ENCODE peak calls at places on chromosomes 1 and 21, in four cellular contexts. J is A549, I is OCI-LY7, X is PC-3. S is an unnamed sample.

GRCh38 chr1:192061556-192061955 is 96.7 kb upstream of the RGS18 start:
- DNase-seq in J (no peak), X (no peak), I (no peak), S (no peak)

GRCh38 chr1:21001042-21001441 is 175.7 kb downstream of the EIF4G3 start:
- DNase-seq in I (no peak), J (no peak), X (no peak), S (no peak)

GRCh38 chr1:18144921-18145699 is 37.5 kb downstream of the IGSF21 start:
- DNase-seq in X (no peak), I (no peak), J (no peak), S (no peak)

GRCh38 chr1:182299728-182300581 is 91.6 kb downstream of the GLUL start:
- DNase-seq in X (no peak), I (no peak), J (no peak), S (peak)

GRCh38 chr1:202127836-202128622 is 5.3 kb downstream of the GPR37L1 start:
- DNase-seq in J (no peak), X (no peak), I (no peak), S (no peak)

GRCh38 chr1:204222006-204222872 is 8.5 kb upstream of the GOLT1A start:
- DNase-seq in I (no peak), J (no peak), X (no peak), S (no peak)

GRCh38 chr1:63777965-63778880 is 4.4 kb downstream of the ROR1 start:
- DNase-seq in X (no peak), J (no peak), I (no peak), S (no peak)

GRCh38 chr1:164830628-164831027 is 271.6 kb downstream of the PBX1 start:
- DNase-seq in J (no peak), X (no peak), I (no peak), S (no peak)

GRCh38 chr1:207603777-207604176 is 41.2 kb upstream of the CR1L start:
- DNase-seq in X (peak), I (no peak), J (no peak), S (no peak)

GRCh38 chr1:52263153-52263910 is 102.7 kb downstream of the CC2D1B start:
- DNase-seq in J (no peak), X (no peak), I (no peak), S (no peak)

GRCh38 chr1:74689800-74690696 is 16.5 kb upstream of the ERICH3 start:
- DNase-seq in J (no peak), I (peak), X (peak), S (peak)

GRCh38 chr1:45669859-45670655 is 16.3 kb downstream of the GPBP1L1 start:
- DNase-seq in I (no peak), J (no peak), X (no peak), S (no peak)

GRCh38 chr1:201896951-201897391 is 8.3 kb downstream of the SHISA4 start:
- DNase-seq in J (no peak), X (peak), I (no peak), S (peak)

GRCh38 chr1:230333590-230334446 is 92.3 kb downstream of the PGBD5 start:
- DNase-seq in X (no peak), J (no peak), I (no peak), S (no peak)

GRCh38 chr21:44983421-44984206 is 43.8 kb downstream of the SLX9 start:
- DNase-seq in I (no peak), X (no peak), J (no peak), S (no peak)

GRCh38 chr21:44980562-44981489 is 41.0 kb downstream of the SLX9 start:
- DNase-seq in J (no peak), I (no peak), X (no peak), S (no peak)

GRCh38 chr21:44984428-44984791 is 44.6 kb downstream of the SLX9 start:
- DNase-seq in I (no peak), X (no peak), J (no peak), S (no peak)

GRCh38 chr21:44984792-44985440 is 45.1 kb downstream of the SLX9 start:
- DNase-seq in J (no peak), I (no peak), X (no peak), S (no peak)

GRCh38 chr21:44982558-44983244 is 42.9 kb downstream of the SLX9 start:
- DNase-seq in X (peak), I (no peak), J (no peak), S (no peak)
- H3K4me2 ChIP-seq in X (no peak), I (no peak), J (no peak), S (no peak)

GRCh38 chr1:168159979-168160378 is 18.8 kb upstream of the TIPRL start:
- DNase-seq in J (no peak), X (no peak), I (no peak), S (no peak)
- H3K4me2 ChIP-seq in J (no peak), X (no peak), I (no peak), S (no peak)

GRCh38 chr21:43272591-43272990 is 103.8 kb downstream of the CRYAA start:
- DNase-seq in I (no peak), X (no peak), J (no peak), S (no peak)

GRCh38 chr21:43274946-43275310 is 106.1 kb downstream of the CRYAA start:
- DNase-seq in I (no peak), J (no peak), X (no peak), S (no peak)

GRCh38 chr21:43273016-43273707 is 104.4 kb downstream of the CRYAA start:
- DNase-seq in I (no peak), X (no peak), J (no peak), S (no peak)

GRCh38 chr21:43274022-43274945 is 105.5 kb downstream of the CRYAA start:
- DNase-seq in X (no peak), I (no peak), J (no peak), S (no peak)

DNA sequence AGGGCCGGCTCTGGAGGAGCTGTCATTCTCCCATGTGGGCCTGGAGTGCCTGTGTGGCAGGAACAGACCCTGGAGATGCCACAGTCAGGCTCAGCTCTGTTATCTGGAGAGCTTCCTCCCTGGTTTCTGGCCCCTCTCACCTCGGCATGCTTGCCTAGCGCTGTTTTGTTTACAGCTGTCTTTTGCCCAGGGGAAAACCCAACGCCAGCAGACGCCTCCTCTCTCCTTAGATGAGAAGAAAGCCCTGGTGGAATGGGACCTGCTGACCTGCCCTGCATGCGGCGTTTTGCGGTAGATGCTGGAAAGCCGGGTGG is 104.9 kb downstream of the CRYAA start:
- DNase-seq in I (no peak), J (no peak), X (no peak), S (no peak)
- H3K4me2 ChIP-seq in I (no peak), J (no peak), X (no peak), S (no peak)

GRCh38 chr1:14947421-14947820 is 206.1 kb upstream of the TMEM51 start:
- DNase-seq in J (no peak), I (no peak), X (no peak), S (no peak)

GRCh38 chr1:14944471-14944981 is 209.0 kb upstream of the TMEM51 start:
- DNase-seq in I (no peak), X (no peak), J (no peak), S (no peak)

GRCh38 chr1:14946567-14947285 is 206.8 kb upstream of the TMEM51 start:
- DNase-seq in J (no peak), X (peak), I (no peak), S (no peak)

GRCh38 chr1:14945132-14946010 is 208.2 kb upstream of the TMEM51 start:
- DNase-seq in J (no peak), X (peak), I (no peak), S (peak)

DNA sequence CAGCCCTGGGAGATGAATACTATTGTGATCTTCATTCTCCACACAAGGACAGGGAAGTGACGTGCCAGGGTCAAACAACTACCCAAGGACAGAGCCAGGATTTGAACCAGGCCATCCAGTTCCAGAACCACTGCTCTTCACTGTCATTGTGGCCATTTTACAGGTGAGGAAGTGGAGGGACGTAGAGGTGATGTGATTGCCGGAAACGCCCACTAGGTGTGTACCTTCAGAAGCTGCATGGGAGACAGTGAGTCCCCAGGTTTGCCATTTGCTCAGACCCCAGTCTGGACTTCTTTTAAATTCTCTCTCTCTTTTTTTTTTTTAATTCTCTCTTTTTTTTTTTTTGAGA is 207.6 kb upstream of the TMEM51 start:
- DNase-seq in I (no peak), J (no peak), X (no peak), S (no peak)
- H3K4me2 ChIP-seq in I (no peak), J (no peak), X (peak), S (no peak)

DNA sequence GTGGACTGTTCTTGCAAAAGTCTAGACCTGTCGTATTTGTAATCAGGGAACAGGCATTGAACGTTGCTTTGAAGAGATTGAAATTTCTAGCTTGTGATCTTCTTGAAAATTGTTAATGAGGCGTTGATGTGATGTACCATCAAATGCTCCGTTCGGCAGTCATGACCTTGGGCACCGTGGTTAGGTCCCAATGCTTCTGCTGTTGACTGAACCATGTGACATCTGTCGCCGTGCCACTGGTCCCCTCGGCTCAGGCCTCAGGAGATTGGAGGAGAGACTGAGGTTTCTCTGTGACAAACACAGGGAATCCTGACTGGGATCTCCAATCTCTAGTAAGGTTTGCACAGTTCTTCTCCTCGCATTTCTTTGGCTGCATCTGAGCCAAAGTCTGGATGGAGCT is 18.1 kb upstream of the KCNAB2 start:
- DNase-seq in J (no peak), I (no peak), X (no peak), S (no peak)
- H3K4me2 ChIP-seq in J (no peak), I (peak), X (no peak), S (no peak)

GRCh38 chr1:39782103-39782502 is 6.6 kb downstream of the BMP8B start:
- DNase-seq in J (no peak), I (no peak), X (no peak), S (no peak)
- H3K4me2 ChIP-seq in J (no peak), I (no peak), X (no peak), S (no peak)

GRCh38 chr1:239606850-239607400 is 220.6 kb downstream of the CHRM3 start:
- DNase-seq in I (no peak), J (no peak), X (peak), S (peak)
- H3K4me2 ChIP-seq in I (no peak), J (no peak), X (no peak), S (no peak)

DNA sequence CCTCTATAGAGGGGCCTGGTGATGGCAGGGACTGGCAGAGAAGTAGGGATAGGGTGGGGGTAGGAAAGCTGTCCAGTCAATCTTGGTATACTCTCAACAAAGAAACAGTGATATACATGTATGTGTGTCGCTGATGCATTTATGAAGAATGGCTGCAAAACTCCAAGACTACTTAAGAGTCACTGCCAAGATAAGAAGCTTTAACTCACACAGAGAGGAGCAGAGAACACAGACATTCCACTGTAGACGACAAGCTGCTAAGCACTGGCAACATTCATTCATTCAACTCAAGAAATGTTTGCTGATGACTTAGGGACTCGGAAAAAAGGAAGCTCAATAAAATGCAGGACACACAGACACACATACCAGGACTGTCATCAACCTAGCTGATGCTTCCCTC is 5.5 kb downstream of the CTNNBIP1 start:
- DNase-seq in J (no peak), I (no peak), X (no peak), S (no peak)
- H3K4me2 ChIP-seq in J (no peak), I (no peak), X (no peak), S (no peak)